ENCODE peak calls at places on chromosomes 6 and 20, in five cellular contexts. J, Y, O, Q and H are unnamed samples. For H3K4me1 and H3K27me3, the result is how much of the 10 kb centered on the place peaks cover.

GRCh38 chr20:46414608-46415007 is 8.2 kb upstream of the ELMO2 start:
- DNase-seq in J (no peak), Y (no peak), O (no peak), Q (no peak), H (no peak)

GRCh38 chr6:20205722-20206154 is 6.5 kb downstream of the MBOAT1 start:
- DNase-seq in J (peak), Y (peak), O (no peak), Q (no peak), H (no peak)

GRCh38 chr6:114342086-114342825 is 567 bp downstream of the HS3ST5 start:
- DNase-seq in J (peak), Y (peak), O (no peak), Q (no peak), H (no peak)

GRCh38 chr20:10329387-10330005 is 104.5 kb downstream of the MKKS start:
- DNase-seq in J (no peak), Y (no peak), O (no peak), Q (no peak), H (no peak)

GRCh38 chr6:7108196-7108963 is 619 bp downstream of the RREB1 start:
- DNase-seq in J (peak), Y (peak), O (peak), Q (peak), H (peak)

GRCh38 chr6:84768442-84769174 is 4.2 kb upstream of the TBX18 start:
- DNase-seq in J (no peak), Y (peak), O (no peak), Q (peak), H (no peak)

GRCh38 chr20:3031524-3032147 is 11.8 kb upstream of the GNRH2 start:
- DNase-seq in J (no peak), Y (no peak), O (no peak), Q (no peak), H (no peak)

GRCh38 chr6:75735491-75736186 is 13.4 kb upstream of the MYO6 start:
- DNase-seq in J (no peak), Y (no peak), O (no peak), Q (no peak), H (no peak)

GRCh38 chr6:50277774-50278173 is 228.0 kb upstream of the DEFB112 start:
- DNase-seq in J (no peak), Y (no peak), O (no peak), Q (no peak), H (no peak)

GRCh38 chr6:47701374-47701773 is 3.0 kb downstream of the ADGRF4 start:
- DNase-seq in J (no peak), Y (no peak), O (no peak), Q (no peak), H (no peak)

GRCh38 chr6:25180630-25181375 is 98.4 kb upstream of the CARMIL1 start:
- DNase-seq in J (no peak), Y (no peak), O (no peak), Q (no peak), H (no peak)

GRCh38 chr6:138455746-138456392 is 43.4 kb downstream of the NHSL1 start:
- DNase-seq in J (no peak), Y (no peak), O (peak), Q (no peak), H (no peak)

GRCh38 chr6:26250806-26251075 is 114.3 kb upstream of the BTN3A2 start:
- DNase-seq in J (no peak), Y (no peak), O (peak), Q (no peak), H (no peak)

GRCh38 chr20:32189691-32190607 is 17.6 kb downstream of the PLAGL2 start:
- DNase-seq in J (peak), Y (peak), O (peak), Q (peak), H (peak)

GRCh38 chr6:17278289-17279061 is 2.7 kb upstream of the RBM24 start:
- DNase-seq in J (no peak), Y (peak), O (no peak), Q (no peak), H (no peak)

GRCh38 chr6:65979120-65979519 is 272.1 kb upstream of the EYS start:
- DNase-seq in J (no peak), Y (no peak), O (no peak), Q (no peak), H (no peak)

GRCh38 chr6:119090256-119090655 is 11.8 kb upstream of the FAM184A start:
- DNase-seq in J (no peak), Y (no peak), O (no peak), Q (no peak), H (no peak)

GRCh38 chr6:16472349-16473069 is 234.1 kb downstream of the GMPR start:
- DNase-seq in J (no peak), Y (peak), O (no peak), Q (no peak), H (no peak)

GRCh38 chr6:52534966-52535390 is 41.9 kb downstream of the TRAM2 start:
- DNase-seq in J (no peak), Y (no peak), O (no peak), Q (no peak), H (no peak)

GRCh38 chr20:22652685-22653568 is 68.6 kb upstream of the FOXA2 start:
- DNase-seq in J (no peak), Y (no peak), O (no peak), Q (no peak), H (no peak)

GRCh38 chr6:151154418-151154817 is 85.3 kb upstream of the AKAP12 start:
- DNase-seq in J (no peak), Y (no peak), O (no peak), Q (no peak), H (peak)

GRCh38 chr6:209432-210103 is 82.7 kb upstream of the DUSP22 start:
- DNase-seq in J (no peak), Y (no peak), O (peak), Q (no peak), H (no peak)

GRCh38 chr20:19283503-19283902 is 71.1 kb downstream of the SLC24A3 start:
- DNase-seq in J (no peak), Y (no peak), O (no peak), Q (no peak), H (no peak)

GRCh38 chr20:45592574-45593189 is 13.6 kb upstream of the WFDC8 start:
- DNase-seq in J (no peak), Y (peak), O (no peak), Q (no peak), H (no peak)

GRCh38 chr20:11755071-11755881 is 162.4 kb upstream of the BTBD3 start:
- DNase-seq in J (no peak), Y (peak), O (no peak), Q (no peak), H (no peak)

GRCh38 chr6:147166360-147166944 is 37.8 kb upstream of the STXBP5 start:
- DNase-seq in J (no peak), Y (no peak), O (no peak), Q (no peak), H (no peak)

GRCh38 chr6:134182528-134182927 is 130.1 kb upstream of the SLC2A12 start:
- DNase-seq in J (no peak), Y (no peak), O (no peak), Q (no peak), H (no peak)

GRCh38 chr6:106556368-106556960 is 72.8 kb downstream of the RTN4IP1 start:
- DNase-seq in J (no peak), Y (peak), O (no peak), Q (no peak), H (no peak)

GRCh38 chr20:52035977-52036376 is 155.6 kb downstream of the ZFP64 start:
- DNase-seq in J (no peak), Y (no peak), O (no peak), Q (no peak), H (no peak)

GRCh38 chr20:5535211-5535756 is 214.9 kb upstream of the SHLD1 start:
- DNase-seq in J (no peak), Y (no peak), O (no peak), Q (no peak), H (no peak)

GRCh38 chr6:37630281-37630799 is 67.3 kb downstream of the MDGA1 start:
- DNase-seq in J (peak), Y (peak), O (no peak), Q (no peak), H (no peak)

GRCh38 chr20:1466211-1467081 is at the start of gene NSFL1C:
- DNase-seq in J (peak), Y (peak), O (peak), Q (peak), H (peak)

GRCh38 chr20:53631909-53632662 is 38.4 kb upstream of the ZNF217 start:
- DNase-seq in J (no peak), Y (no peak), O (no peak), Q (no peak), H (no peak)

GRCh38 chr6:67897998-67898607 is 737.0 kb upstream of the ADGRB3 start:
- DNase-seq in J (no peak), Y (no peak), O (no peak), Q (no peak), H (no peak)

GRCh38 chr20:9515211-9515580 is 806 bp downstream of the LAMP5 start:
- DNase-seq in J (no peak), Y (no peak), O (no peak), Q (no peak), H (no peak)

GRCh38 chr20:22204801-22205200 is 379.6 kb downstream of the FOXA2 start:
- DNase-seq in J (no peak), Y (no peak), O (no peak), Q (no peak), H (no peak)

GRCh38 chr6:93721386-93722048 is 302.2 kb upstream of the EPHA7 start:
- DNase-seq in J (no peak), Y (no peak), O (no peak), Q (no peak), H (no peak)

GRCh38 chr20:21548390-21549035 is 34.6 kb upstream of the NKX2-2 start:
- DNase-seq in J (no peak), Y (no peak), O (peak), Q (no peak), H (no peak)

GRCh38 chr20:3045042-3045815 is 623 bp upstream of the MRPS26 start:
- DNase-seq in J (peak), Y (peak), O (peak), Q (peak), H (no peak)

GRCh38 chr6:41691426-41692079 is 43.9 kb downstream of the TFEB start:
- DNase-seq in J (peak), Y (no peak), O (peak), Q (peak), H (no peak)
- H3K4me1 ChIP-seq in J (under half), Y (under half), O (under half), Q (under half), H (under half)

DNA sequence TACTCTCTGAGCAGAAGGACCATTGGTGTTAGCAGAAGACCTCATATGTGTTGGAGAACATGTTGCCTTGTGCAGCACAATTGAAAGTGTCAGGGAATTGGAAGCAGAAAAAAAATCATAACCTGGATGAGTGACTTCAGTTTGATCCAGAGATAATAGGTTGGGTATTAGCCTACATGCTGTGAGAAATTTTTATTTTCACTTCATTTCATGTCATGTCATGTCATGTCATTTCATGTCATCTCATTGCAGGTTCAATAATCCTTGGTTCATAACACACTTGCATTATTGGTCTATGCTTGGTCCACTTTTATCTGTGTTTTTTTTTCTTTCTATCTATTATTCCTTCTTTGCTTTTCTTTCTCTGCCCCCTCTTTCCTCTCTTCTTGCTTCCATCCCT is 34.3 kb downstream of the AKAP7 start:
- DNase-seq in J (no peak), Y (no peak), O (no peak), Q (no peak), H (no peak)
- H3K27ac ChIP-seq in J (no peak), Y (no peak), O (no peak), Q (no peak), H (no peak)

GRCh38 chr20:62219101-62219991 is 732 bp downstream of the HRH3 start:
- DNase-seq in J (no peak), Y (no peak), O (no peak), Q (no peak), H (no peak)

GRCh38 chr20:62222266-62222850 is 2.3 kb upstream of the HRH3 start:
- DNase-seq in J (no peak), Y (no peak), O (no peak), Q (no peak), H (no peak)

GRCh38 chr20:62217913-62218773 is 1.9 kb downstream of the HRH3 start:
- DNase-seq in J (no peak), Y (no peak), O (no peak), Q (no peak), H (no peak)

GRCh38 chr20:62220666-62221568 is 839 bp upstream of the HRH3 start:
- DNase-seq in J (no peak), Y (no peak), O (no peak), Q (no peak), H (no peak)

DNA sequence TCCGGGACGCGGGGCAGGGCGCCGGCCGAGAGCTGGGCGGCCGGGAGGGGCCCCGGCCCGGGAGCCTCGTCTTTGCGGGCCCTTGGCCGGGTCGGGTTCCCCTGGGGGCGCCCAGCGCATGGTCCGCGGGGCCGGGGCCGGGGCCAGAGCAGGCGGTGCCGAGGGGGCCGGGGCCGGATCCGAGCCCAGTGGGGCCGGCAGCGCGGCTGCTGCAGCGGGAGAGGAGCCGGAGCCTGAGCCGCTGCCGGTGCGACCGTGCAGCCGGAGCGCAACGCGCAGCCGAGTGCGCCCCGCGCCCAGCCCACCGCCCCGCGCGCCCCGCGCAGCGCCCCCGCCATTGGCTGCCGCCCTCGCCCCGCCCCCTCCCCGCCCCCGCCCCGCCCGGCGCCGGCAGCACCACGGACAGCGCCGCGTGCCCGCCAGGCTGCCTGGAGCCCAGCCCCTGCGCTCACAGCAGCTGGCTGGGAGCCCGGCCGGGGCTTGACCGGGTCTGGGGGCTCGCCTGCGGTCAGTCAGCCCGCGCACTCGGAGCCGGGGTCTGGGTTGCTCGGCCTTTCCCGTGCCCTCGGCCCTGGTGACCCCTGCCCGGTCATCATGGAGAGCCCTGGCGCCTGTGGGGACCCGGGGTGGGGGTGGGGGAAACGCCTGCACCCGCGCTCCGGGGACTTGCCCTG is at the start of gene HRH3:
- DNase-seq in J (no peak), Y (no peak), O (no peak), Q (no peak), H (peak)
- H3K27me3 ChIP-seq in J (half or more), Y (half or more), O (under half), Q (under half), H (half or more)

DNA sequence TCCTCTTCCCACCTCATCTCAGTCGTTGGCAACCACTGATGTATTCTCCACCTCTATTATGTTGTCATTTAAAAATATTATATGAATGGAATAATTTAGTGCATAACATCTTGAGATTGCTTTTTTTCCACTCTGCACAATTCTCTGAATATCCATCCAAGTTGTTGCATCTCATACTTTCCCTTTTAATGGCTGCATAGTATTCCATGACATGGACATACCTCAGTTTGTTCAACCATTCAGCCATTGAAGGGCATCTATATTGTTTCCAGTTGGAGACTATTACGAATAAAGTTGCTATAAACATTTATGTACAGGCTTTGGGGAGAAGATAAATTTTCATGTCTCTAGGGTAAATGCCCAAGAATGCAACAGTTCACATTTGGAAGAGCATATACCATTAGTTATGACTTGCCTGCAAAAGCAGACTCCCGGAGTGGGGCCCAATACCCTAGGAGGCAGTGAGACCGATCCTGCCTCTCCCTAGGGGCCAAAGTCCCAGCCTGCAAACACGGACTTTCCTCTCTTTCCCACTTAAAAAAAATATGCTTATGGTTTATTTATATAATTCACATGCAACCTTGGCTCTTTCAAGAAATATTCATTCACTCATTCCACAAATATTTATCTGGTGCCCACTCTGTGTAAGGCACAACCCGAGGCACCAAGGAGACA is 227.0 kb upstream of the PMEPA1 start:
- DNase-seq in J (no peak), Y (peak), O (no peak), Q (no peak), H (no peak)
- H3K4me1 ChIP-seq in J (under half), Y (under half), O (under half), Q (under half), H (under half)

GRCh38 chr6:123804771-123805540 is 1.3 kb downstream of the NKAIN2 start:
- DNase-seq in J (no peak), Y (no peak), O (no peak), Q (no peak), H (no peak)

GRCh38 chr6:123805921-123806320 is 2.3 kb downstream of the NKAIN2 start:
- DNase-seq in J (no peak), Y (no peak), O (no peak), Q (no peak), H (no peak)

GRCh38 chr6:123808556-123808955 is 4.9 kb downstream of the NKAIN2 start:
- DNase-seq in J (no peak), Y (no peak), O (no peak), Q (no peak), H (no peak)

GRCh38 chr6:123803862-123804681 is at the start of gene NKAIN2:
- DNase-seq in J (peak), Y (no peak), O (no peak), Q (no peak), H (peak)

DNA sequence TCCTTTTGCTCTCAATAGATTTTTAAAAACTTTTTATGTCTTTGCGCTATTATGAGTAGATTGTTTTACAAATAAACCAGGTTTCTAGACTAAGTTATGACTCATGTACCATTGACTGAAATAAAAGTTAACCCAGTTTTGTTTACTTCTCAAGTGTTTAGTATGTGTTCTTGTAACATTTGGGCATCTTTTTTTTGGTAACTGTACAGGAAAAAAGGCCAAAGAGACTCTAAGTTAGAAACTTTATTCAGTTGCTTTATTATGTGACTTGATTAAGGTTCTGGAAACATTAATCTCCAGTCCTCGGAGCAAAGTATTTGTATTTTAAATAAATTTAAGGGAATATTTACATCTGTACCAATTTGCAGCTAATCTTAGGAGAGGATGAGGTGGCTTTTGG is 2.9 kb downstream of the NKAIN2 start:
- DNase-seq in J (no peak), Y (no peak), O (no peak), Q (no peak), H (no peak)
- H3K27ac ChIP-seq in J (no peak), Y (no peak), O (no peak), Q (no peak), H (no peak)

GRCh38 chr20:63260943-63261807 is 6.9 kb upstream of the NKAIN4 start:
- DNase-seq in J (no peak), Y (no peak), O (no peak), Q (no peak), H (no peak)

GRCh38 chr20:63265891-63266515 is 6.6 kb upstream of the ARFGAP1 start:
- DNase-seq in J (no peak), Y (no peak), O (no peak), Q (no peak), H (no peak)

GRCh38 chr20:63264519-63264918 is 8.1 kb upstream of the ARFGAP1 start:
- DNase-seq in J (no peak), Y (no peak), O (no peak), Q (no peak), H (no peak)

GRCh38 chr20:63261808-63262528 is 7.7 kb upstream of the NKAIN4 start:
- DNase-seq in J (no peak), Y (no peak), O (no peak), Q (no peak), H (no peak)

GRCh38 chr20:63264002-63264401 is 8.6 kb upstream of the ARFGAP1 start:
- DNase-seq in J (no peak), Y (no peak), O (no peak), Q (no peak), H (no peak)
- H3K27me3 ChIP-seq in J (half or more), Y (half or more), O (under half), Q (under half), H (under half)

GRCh38 chr20:38179846-38180245 is 14.8 kb upstream of the TGM2 start:
- DNase-seq in J (no peak), Y (no peak), O (no peak), Q (no peak), H (no peak)
- H3K4me1 ChIP-seq in J (under half), Y (under half), O (under half), Q (under half), H (under half)